ENCODE peak calls at places on chromosomes 6 and 20, in four cellular contexts. K is tibial nerve, Q is stomach, R is transverse colon. J is an unnamed sample.

GRCh38 chr6:167666571-167667203 is 160.0 kb upstream of the AFDN start:
- DNase-seq in K (no peak), Q (no peak), R (no peak), J (no peak)

GRCh38 chr6:142796571-142796970 is 148.4 kb downstream of the HIVEP2 start:
- DNase-seq in K (no peak), Q (no peak), R (no peak), J (no peak)

GRCh38 chr20:40361916-40362315 is 327.1 kb downstream of the MAFB start:
- DNase-seq in Q (no peak), K (no peak), R (no peak), J (no peak)

GRCh38 chr6:106886922-106887797 is 87.4 kb downstream of the CD24 start:
- DNase-seq in R (no peak), Q (no peak), K (no peak), J (no peak)

GRCh38 chr20:58708246-58708931 is 15.8 kb downstream of the NPEPL1 start:
- DNase-seq in R (peak; percentile 4), Q (peak; percentile 22), K (peak; percentile 6), J (no peak)

GRCh38 chr6:15200087-15200486 is 45.8 kb upstream of the JARID2 start:
- DNase-seq in K (no peak), Q (no peak), R (no peak), J (no peak)

GRCh38 chr20:2984028-2984501 is 59.4 kb upstream of the GNRH2 start:
- DNase-seq in K (no peak), Q (no peak), R (no peak), J (no peak)

GRCh38 chr20:51894201-51894600 is 91.9 kb upstream of the SALL4 start:
- DNase-seq in Q (no peak), K (no peak), R (no peak), J (no peak)

GRCh38 chr6:38847497-38847896 is 132.4 kb downstream of the DNAH8 start:
- DNase-seq in Q (no peak), R (no peak), K (no peak), J (no peak)

GRCh38 chr20:41476013-41476441 is 109.4 kb upstream of the EMILIN3 start:
- DNase-seq in K (no peak), R (peak; percentile 16), Q (peak; percentile 45), J (no peak)

DNA sequence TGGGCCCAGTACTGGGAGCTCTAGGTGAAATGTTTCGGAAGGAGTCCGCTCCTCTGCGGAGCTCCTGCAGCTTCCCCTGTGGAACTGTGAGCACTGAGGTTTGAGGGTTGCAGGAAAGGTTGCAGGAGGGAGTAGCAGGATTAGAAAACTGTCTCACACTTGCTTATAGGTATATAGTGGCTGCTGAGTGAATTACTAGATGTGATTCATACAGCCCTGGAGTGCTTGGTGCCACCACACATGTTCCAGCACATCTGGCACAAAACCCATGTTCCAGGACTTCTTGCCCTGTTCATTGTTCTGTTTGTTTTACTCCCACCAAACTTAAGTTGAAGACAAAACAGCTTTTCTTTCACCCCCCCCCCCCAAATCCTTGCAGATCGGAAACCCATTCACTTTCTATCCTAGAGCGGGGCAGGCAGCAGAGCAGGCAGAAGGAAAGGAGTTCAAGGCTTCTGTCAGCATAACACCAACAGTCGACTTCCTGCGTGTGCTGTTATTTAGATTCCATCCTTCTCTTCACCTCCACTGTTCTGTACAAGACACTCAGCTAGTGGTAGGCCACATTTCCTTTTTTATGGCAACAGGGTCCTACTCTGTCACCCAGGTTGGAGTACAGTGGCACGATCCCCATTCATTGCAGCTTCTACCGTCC is 669 bp upstream of the PEX6 start:
- DNase-seq in Q (no peak), K (no peak), R (no peak), J (no peak)
- TF ChIP-seq POLR2A in Q (no peak), K (no peak), R (no peak), J (no peak)

GRCh38 chr6:108133594-108134179 is 32.1 kb upstream of the NR2E1 start:
- DNase-seq in R (peak; percentile 64), K (no peak), Q (peak; percentile 71), J (peak; percentile 92)
- H3K27ac ChIP-seq in R (peak overlapping the region; percentile 43), K (no peak overlapping the region), Q (peak overlapping the region; percentile 33), J (peak overlapping the region; percentile 81)

GRCh38 chr6:7569082-7569481 is 20.9 kb upstream of the SNRNP48 start:
- DNase-seq in Q (no peak), K (no peak), R (no peak), J (no peak)
- TF ChIP-seq EP300 in Q (no peak), K (no peak), R (no peak), J (no peak)

DNA sequence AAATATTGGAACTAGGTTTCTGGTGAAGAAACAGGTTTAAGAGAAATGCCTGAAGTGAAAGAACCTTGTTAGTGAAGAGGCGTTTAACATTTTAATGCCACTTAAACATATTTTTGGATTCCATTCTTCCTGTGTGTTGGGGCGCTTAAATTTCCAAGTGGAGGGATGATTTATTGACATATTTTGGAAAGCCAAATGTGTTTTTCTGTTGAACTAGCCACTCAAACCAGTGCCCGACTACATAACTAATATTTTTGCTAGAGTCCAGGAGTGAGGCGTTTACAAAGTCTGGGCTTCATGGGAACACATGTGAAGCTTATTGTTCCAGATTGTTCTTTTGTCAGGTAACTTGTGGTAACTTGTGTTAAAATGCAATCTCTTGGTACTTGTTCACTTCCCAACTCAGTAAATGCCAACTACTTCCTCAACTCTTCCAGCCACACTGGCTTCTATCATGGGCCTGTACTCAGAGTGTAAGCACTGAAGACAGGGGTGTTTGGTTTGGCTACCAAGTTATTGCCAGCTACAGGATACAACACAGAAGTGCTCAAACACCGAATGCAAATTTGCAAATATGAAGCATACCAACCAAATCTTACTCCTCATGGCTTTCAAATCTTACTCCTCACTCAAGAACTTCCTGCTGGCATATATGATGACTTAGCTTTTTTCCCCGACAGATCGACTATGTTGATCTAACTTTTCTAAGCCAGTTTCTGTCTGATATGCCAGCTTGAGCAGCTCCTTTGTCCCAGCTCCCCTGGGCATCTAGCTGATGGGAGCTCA is 2.0 kb upstream of the ZNFX1 start:
- DNase-seq in K (no peak), Q (no peak), R (no peak), J (no peak)
- TF ChIP-seq POLR2A in K (no peak), Q (no peak), R (no peak), J (no peak)

DNA sequence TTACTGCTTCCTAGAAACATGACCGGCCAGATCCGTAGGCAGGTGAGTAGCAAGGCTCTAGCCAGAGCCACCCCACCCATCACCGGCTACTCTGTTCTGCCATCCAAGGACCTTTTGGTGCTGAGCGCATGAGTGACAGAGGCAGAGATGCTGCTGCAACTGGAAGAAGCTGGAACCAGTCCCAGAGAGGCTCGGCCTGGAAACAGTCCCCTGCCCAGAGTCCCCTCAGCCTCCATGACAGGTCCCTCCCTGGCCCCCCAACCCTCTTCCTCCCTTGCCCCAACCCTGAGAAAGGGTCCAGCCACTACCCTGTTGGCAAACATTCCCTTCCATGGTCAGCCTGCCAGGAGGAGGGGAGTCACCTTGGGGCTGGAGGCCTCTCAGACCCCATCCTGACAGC is 31.9 kb downstream of the BPIFB4 start:
- DNase-seq in K (no peak), R (no peak), Q (no peak), J (no peak)
- H3K27ac ChIP-seq in K (no peak overlapping the region), R (no peak overlapping the region), Q (no peak overlapping the region), J (no peak overlapping the region)

GRCh38 chr6:7978736-7979135 is 68.1 kb upstream of the TXNDC5 start:
- DNase-seq in R (no peak), K (no peak), Q (no peak), J (no peak)
- TF ChIP-seq EP300 in R (no peak), K (no peak), Q (no peak), J (no peak)

GRCh38 chr20:45791668-45792512 is at the start of the genes DNTTIP1 and WFDC3:
- DNase-seq in R (peak; percentile 95), Q (peak; percentile 92), K (peak; percentile 79), J (peak; percentile 92)
- TF ChIP-seq POLR2A in R (peak; percentile 89), Q (no peak), K (no peak), J (peak; percentile 13)

GRCh38 chr6:45423901-45424627 is 46.3 kb upstream of the SUPT3H start:
- DNase-seq in R (peak; percentile 31), Q (peak; percentile 36), K (no peak), J (peak; percentile 56)
- H3K27ac ChIP-seq in R (peak overlapping the region; percentile 77), Q (peak overlapping the region; percentile 87), K (peak overlapping the region; percentile 69), J (peak overlapping the region; percentile 83)

GRCh38 chr6:26254666-26255176 is 110.3 kb upstream of the BTN3A2 start:
- DNase-seq in R (no peak), K (no peak), Q (no peak), J (no peak)

GRCh38 chr6:26260110-26260637 is 104.8 kb upstream of the BTN3A2 start:
- DNase-seq in Q (no peak), K (no peak), R (no peak), J (no peak)

GRCh38 chr6:26258199-26258977 is 106.6 kb upstream of the BTN3A2 start:
- DNase-seq in R (no peak), Q (no peak), K (no peak), J (no peak)

GRCh38 chr6:26260791-26261484 is 104.1 kb upstream of the BTN3A2 start:
- DNase-seq in K (no peak), Q (no peak), R (no peak), J (no peak)

GRCh38 chr6:26257272-26257671 is 107.7 kb upstream of the BTN3A2 start:
- DNase-seq in Q (no peak), K (no peak), R (no peak), J (no peak)
- TF ChIP-seq EP300 in Q (no peak), K (no peak), R (no peak), J (no peak)

DNA sequence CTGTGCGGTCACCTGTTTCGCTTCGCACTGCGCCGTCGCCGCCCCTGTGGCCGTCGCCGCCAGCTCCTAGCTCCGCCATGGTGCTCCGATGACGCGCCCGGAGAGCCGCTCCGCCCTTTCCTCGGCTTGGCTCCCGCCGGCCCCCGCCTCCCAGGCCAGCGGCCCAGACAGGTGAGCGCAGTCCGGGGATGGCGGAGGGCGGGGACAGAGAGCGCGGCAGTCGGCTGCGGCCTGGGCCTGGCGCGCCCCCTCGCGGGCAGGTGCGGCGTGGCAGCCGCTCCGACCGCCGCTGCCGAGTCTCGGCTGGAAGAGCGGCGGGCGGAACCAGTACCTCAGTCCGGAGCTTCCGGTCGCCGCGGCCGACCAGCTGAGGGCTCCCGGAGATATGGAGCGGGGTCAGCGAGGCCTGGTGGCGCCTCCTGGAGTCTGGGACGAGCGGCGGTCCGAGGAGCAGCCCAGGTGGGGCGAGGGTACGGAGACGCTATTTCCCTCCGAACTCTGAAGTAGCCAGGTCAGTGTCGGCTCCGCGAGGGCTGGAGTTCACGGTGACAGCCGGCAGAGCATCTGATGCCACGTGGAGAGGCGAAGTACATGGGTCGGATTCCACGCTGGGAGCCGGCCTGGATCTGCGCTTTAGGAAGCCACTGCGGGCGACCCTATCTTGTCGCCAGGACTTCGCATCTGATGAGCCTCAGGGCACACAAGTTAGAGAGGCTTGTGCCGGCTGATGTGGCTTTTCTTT is at the start of gene MAP7:
- DNase-seq in R (peak; percentile 91), K (no peak), Q (peak; percentile 94), J (peak; percentile 96)
- TF ChIP-seq POLR2A in R (peak; percentile 61), K (no peak), Q (no peak), J (no peak)

J was measured in upper lobe of left lung.